ENCODE peak calls at places on chromosomes 12 and 14, in four cellular contexts. S is lower leg skin, Q is heart left ventricle, X is NB4. F is an unnamed sample.

GRCh38 chr12:28998662-28999120 is 150.4 kb upstream of the FAR2 start:
- DNase-seq in S (no peak), Q (no peak), X (peak), F (no peak)

GRCh38 chr14:55071051-55071450 is 19.6 kb downstream of the MAPK1IP1L start:
- DNase-seq in S (no peak), Q (no peak), X (no peak), F (no peak)

GRCh38 chr14:102523200-102524025 is 13.8 kb upstream of the ANKRD9 start:
- DNase-seq in S (no peak), Q (no peak), X (no peak), F (no peak)

GRCh38 chr12:21615441-21615840 is 10.8 kb upstream of the GYS2 start:
- DNase-seq in S (no peak), Q (no peak), X (peak), F (no peak)

GRCh38 chr12:91189526-91189925 is 6.9 kb upstream of the DCN start:
- DNase-seq in S (no peak), Q (no peak), X (no peak), F (no peak)

GRCh38 chr12:108525681-108526080 is 10.6 kb downstream of the FICD start:
- DNase-seq in S (no peak), Q (no peak), X (no peak), F (peak)

GRCh38 chr12:51011960-51012359 is 14.2 kb downstream of the SLC11A2 start:
- DNase-seq in S (no peak), Q (no peak), X (no peak), F (no peak)

GRCh38 chr12:95674088-95674595 is 116.4 kb downstream of the NTN4 start:
- DNase-seq in S (no peak), Q (no peak), X (no peak), F (no peak)

GRCh38 chr12:72256725-72257124 is 15.4 kb upstream of the TRHDE start:
- DNase-seq in S (no peak), Q (no peak), X (no peak), F (no peak)

GRCh38 chr12:29509503-29509902 is 12.0 kb upstream of the OVCH1 start:
- DNase-seq in S (no peak), Q (no peak), X (no peak), F (no peak)

GRCh38 chr14:73612339-73613045 is at the start of gene ACOT6:
- DNase-seq in S (peak), Q (peak), X (peak), F (peak)

GRCh38 chr12:68048648-68049297 is 59.5 kb downstream of the IFNG-AS1 start:
- DNase-seq in S (no peak), Q (no peak), X (no peak), F (no peak)

GRCh38 chr14:51328089-51328941 is 88.3 kb downstream of the TMX1 start:
- DNase-seq in S (no peak), Q (peak), X (no peak), F (no peak)

GRCh38 chr12:57952766-57953165 is 11.4 kb downstream of the ATP23 start:
- DNase-seq in S (no peak), Q (no peak), X (no peak), F (no peak)

GRCh38 chr12:127459166-127459565 is 807.8 kb upstream of the TMEM132C start:
- DNase-seq in S (no peak), Q (no peak), X (no peak), F (no peak)

GRCh38 chr12:38384816-38385491 is 68.4 kb downstream of the ALG10B start:
- DNase-seq in S (no peak), Q (no peak), X (peak), F (no peak)

GRCh38 chr14:53696217-53696965 is 260.2 kb downstream of the BMP4 start:
- DNase-seq in S (no peak), Q (no peak), X (no peak), F (no peak)

GRCh38 chr14:36604757-36605505 is 22.5 kb upstream of the NKX2-8 start:
- DNase-seq in S (peak), Q (no peak), X (peak), F (peak)

GRCh38 chr14:54175298-54175942 is 218.8 kb upstream of the BMP4 start:
- DNase-seq in S (peak), Q (peak), X (peak), F (peak)

GRCh38 chr14:94471045-94471444 is 5.0 kb downstream of the SERPINA9 start:
- DNase-seq in S (no peak), Q (no peak), X (no peak), F (no peak)

GRCh38 chr12:72570601-72571000 is 298.4 kb downstream of the TRHDE start:
- DNase-seq in S (no peak), Q (peak), X (peak), F (no peak)

GRCh38 chr14:52048641-52049204 is 20.1 kb downstream of the NID2 start:
- DNase-seq in S (no peak), Q (peak), X (no peak), F (no peak)

GRCh38 chr12:91577586-91578539 is 395.2 kb upstream of the DCN start:
- DNase-seq in S (no peak), Q (no peak), X (peak), F (no peak)

GRCh38 chr12:118103231-118103600 is 595 bp downstream of the VSIG10 start:
- DNase-seq in S (no peak), Q (peak), X (peak), F (no peak)

GRCh38 chr14:68794856-68795601 is 2.2 kb upstream of the ZFP36L1 start:
- DNase-seq in S (peak), Q (no peak), X (peak), F (no peak)

GRCh38 chr14:103721334-103722120 is 5.9 kb downstream of the ZFYVE21 start:
- DNase-seq in S (no peak), Q (no peak), X (no peak), F (peak)

GRCh38 chr14:50734950-50735697 is 67.0 kb upstream of the SAV1 start:
- DNase-seq in S (no peak), Q (no peak), X (no peak), F (no peak)

GRCh38 chr12:48795550-48796455 is 6.9 kb upstream of the ADCY6 start:
- DNase-seq in S (peak), Q (peak), X (peak), F (peak)
- TF ChIP-seq POLR2A in S (no peak), Q (no peak), X (no peak), F (no peak)

GRCh38 chr12:4272014-4272975 is 1.3 kb upstream of the CCND2 start:
- DNase-seq in S (peak), Q (peak), X (peak), F (peak)

GRCh38 chr12:4269279-4269991 is 4.1 kb upstream of the CCND2 start:
- DNase-seq in S (peak), Q (peak), X (peak), F (no peak)

GRCh38 chr12:4270016-4270669 is 3.4 kb upstream of the CCND2 start:
- DNase-seq in S (no peak), Q (no peak), X (no peak), F (no peak)

GRCh38 chr12:4271433-4272013 is 2.0 kb upstream of the CCND2 start:
- DNase-seq in S (no peak), Q (no peak), X (no peak), F (no peak)

GRCh38 chr12:4270670-4271432 is 2.7 kb upstream of the CCND2 start:
- DNase-seq in S (peak), Q (peak), X (peak), F (no peak)
- TF ChIP-seq POLR2A in S (no peak), Q (no peak), X (peak), F (no peak)

GRCh38 chr14:92549853-92550244 is 36.3 kb downstream of the RIN3 start:
- DNase-seq in S (peak), Q (peak), X (peak), F (no peak)
- TF ChIP-seq POLR2A in S (no peak), Q (no peak), X (no peak), F (no peak)

DNA sequence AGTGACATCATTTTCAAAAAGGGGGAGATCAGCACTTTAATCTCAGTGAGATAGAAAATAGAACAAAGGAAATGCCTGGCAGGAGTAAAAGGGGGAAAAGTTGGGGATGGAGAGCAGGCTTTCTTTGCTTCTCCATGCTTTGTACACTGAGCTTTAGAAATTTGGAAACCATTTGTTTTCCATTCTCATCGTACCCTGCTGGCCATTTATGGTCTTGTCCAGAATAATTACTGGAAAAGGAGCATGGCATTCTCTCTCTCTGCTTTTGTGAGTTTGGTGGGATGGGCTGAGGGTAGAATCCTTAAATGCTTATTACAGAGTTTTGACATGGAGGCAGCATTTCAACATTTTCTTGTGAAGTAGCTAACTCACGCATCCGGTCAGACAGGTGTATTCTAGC is 104.4 kb upstream of the FLRT2 start:
- DNase-seq in S (no peak), Q (no peak), X (no peak), F (no peak)
- TF ChIP-seq POLR2A in S (no peak), Q (no peak), X (no peak), F (no peak)

GRCh38 chr14:91417134-91417982 is at the start of gene CCDC88C:
- DNase-seq in S (no peak), Q (peak), X (peak), F (no peak)

GRCh38 chr14:91415794-91416743 is 1.6 kb downstream of the CCDC88C start:
- DNase-seq in S (no peak), Q (no peak), X (peak), F (no peak)

GRCh38 chr14:91417983-91418386 is 365 bp upstream of the CCDC88C start:
- DNase-seq in S (no peak), Q (no peak), X (peak), F (no peak)

GRCh38 chr14:91418387-91419043 is 895 bp upstream of the CCDC88C start:
- DNase-seq in S (peak), Q (peak), X (peak), F (peak)

DNA sequence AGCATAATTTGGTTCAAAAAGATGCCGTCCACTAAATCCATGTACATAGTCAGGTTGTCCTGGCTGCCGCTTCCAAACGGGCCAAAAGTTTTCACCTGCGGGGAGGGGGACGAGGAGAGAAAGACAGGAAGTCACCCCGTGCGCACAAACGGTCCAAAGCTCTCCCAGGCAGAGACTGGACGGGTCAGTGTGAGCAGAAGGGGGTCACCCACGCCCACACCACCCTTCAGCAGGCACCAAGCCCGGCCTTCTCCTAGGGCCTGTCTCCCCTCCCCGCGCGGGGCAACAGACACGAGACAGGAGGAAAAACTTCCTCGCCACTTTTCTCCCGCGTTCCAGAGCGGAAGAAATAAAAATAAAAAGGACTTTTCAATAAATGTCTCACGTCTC is 881 bp downstream of the CCDC88C start:
- DNase-seq in S (no peak), Q (no peak), X (peak), F (no peak)
- TF ChIP-seq POLR2A in S (no peak), Q (no peak), X (no peak), F (no peak)

GRCh38 chr14:31208546-31209424 is 1.2 kb upstream of the HECTD1 start:
- DNase-seq in S (no peak), Q (no peak), X (peak), F (no peak)

GRCh38 chr14:31207746-31208545 is at the start of gene HECTD1:
- DNase-seq in S (peak), Q (peak), X (peak), F (peak)

GRCh38 chr14:31206536-31207286 is 882 bp downstream of the HECTD1 start:
- DNase-seq in S (no peak), Q (peak), X (peak), F (no peak)

GRCh38 chr14:31205681-31206535 is 1.7 kb downstream of the HECTD1 start:
- DNase-seq in S (no peak), Q (no peak), X (peak), F (no peak)

DNA sequence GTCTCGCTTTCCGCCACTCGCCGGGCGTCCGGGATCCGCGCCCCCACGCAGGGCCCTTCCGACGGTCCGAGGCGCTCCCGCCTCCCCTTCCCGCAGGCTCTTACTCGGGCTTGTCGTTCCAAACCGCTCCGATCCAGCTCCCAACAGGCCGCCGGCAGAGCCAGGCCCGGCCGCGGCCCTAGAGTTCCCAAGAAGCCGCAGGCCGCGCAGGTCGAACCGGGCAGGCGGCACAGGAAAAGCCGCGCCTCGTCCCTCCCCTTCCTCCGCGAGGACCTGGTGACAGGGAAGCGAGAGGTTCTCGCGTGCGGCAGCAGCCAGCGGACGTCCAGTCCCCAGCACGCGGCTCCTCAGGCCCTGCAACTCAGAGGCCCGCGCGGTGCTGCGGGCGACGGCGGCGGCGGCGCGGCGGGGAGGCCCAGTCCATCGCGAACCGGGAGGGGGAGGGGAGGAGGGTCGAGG is 277 bp downstream of the HECTD1 start:
- DNase-seq in S (peak), Q (no peak), X (no peak), F (no peak)
- TF ChIP-seq POLR2A in S (no peak), Q (no peak), X (no peak), F (peak)

GRCh38 chr12:121579190-121579791 is 1.5 kb downstream of the KDM2B start:
- DNase-seq in S (no peak), Q (peak), X (peak), F (no peak)
- TF ChIP-seq POLR2A in S (no peak), Q (no peak), X (peak), F (peak)

F was measured in H54.